ENCODE peak calls at places on chromosome 19, in six cellular contexts. R is WERI-Rb-1, N is heart left ventricle, F is A549, B is Peyer's patch, T is neural progenitor cell. P is an unnamed sample.

GRCh38 chr19:53977991-53978731 is 13.3 kb upstream of the CACNG6 start:
- DNase-seq in R (peak), N (peak), F (peak), B (peak), T (peak), P (no peak)

GRCh38 chr19:3985643-3986259 is 488 bp upstream of the EEF2 start:
- DNase-seq in R (no peak), N (no peak), F (no peak), B (no peak), T (no peak), P (no peak)

GRCh38 chr19:35764432-35765315 is 6.7 kb downstream of the PROSER3 start:
- DNase-seq in R (no peak), N (peak), F (no peak), B (no peak), T (no peak), P (no peak)

GRCh38 chr19:45547965-45548609 is 36.5 kb downstream of the OPA3 start:
- DNase-seq in R (no peak), N (peak), F (peak), B (peak), T (no peak), P (peak)

GRCh38 chr19:35767288-35768081 is 7.9 kb upstream of the ARHGAP33 start:
- DNase-seq in R (no peak), N (peak), F (no peak), B (no peak), T (peak), P (no peak)

GRCh38 chr19:5130371-5131030 is 161.6 kb downstream of the KDM4B start:
- DNase-seq in R (peak), N (no peak), F (no peak), B (peak), T (no peak), P (no peak)

GRCh38 chr19:41264581-41265375 is 606 bp downstream of the HNRNPUL1 start:
- DNase-seq in R (peak), N (peak), F (peak), B (peak), T (peak), P (peak)

GRCh38 chr19:42272535-42272897 is 3.5 kb downstream of the CIC start:
- DNase-seq in R (no peak), N (no peak), F (no peak), B (no peak), T (no peak), P (no peak)

GRCh38 chr19:42386974-42387707 is 3.0 kb downstream of the CNFN start:
- DNase-seq in R (peak), N (peak), F (peak), B (peak), T (peak), P (peak)

GRCh38 chr19:8252922-8253589 is 43.9 kb downstream of the CERS4 start:
- DNase-seq in R (peak), N (peak), F (peak), B (peak), T (peak), P (peak)

GRCh38 chr19:32230441-32230840 is 115.0 kb upstream of the ZNF507 start:
- DNase-seq in R (no peak), N (no peak), F (no peak), B (no peak), T (no peak), P (no peak)

GRCh38 chr19:41441321-41441945 is 1.5 kb upstream of the ERICH4 start:
- DNase-seq in R (no peak), N (no peak), F (no peak), B (peak), T (no peak), P (no peak)

GRCh38 chr19:53157601-53158000 is 1.3 kb downstream of the ZNF347 start:
- DNase-seq in R (peak), N (peak), F (no peak), B (no peak), T (peak), P (no peak)

GRCh38 chr19:42442833-42443232 is at the start of gene CXCL17:
- DNase-seq in R (no peak), N (no peak), F (no peak), B (no peak), T (no peak), P (no peak)

GRCh38 chr19:1266818-1267440 is 2.2 kb upstream of the CIRBP start:
- DNase-seq in R (peak), N (peak), F (peak), B (peak), T (peak), P (peak)
- H3K27ac ChIP-seq in R (peak), N (peak), F (peak), B (peak), T (no peak), P (peak)

GRCh38 chr19:2047076-2047448 is 4.0 kb downstream of the MKNK2 start:
- DNase-seq in R (no peak), N (no peak), F (no peak), B (no peak), T (no peak), P (no peak)

GRCh38 chr19:2045501-2046045 is 5.5 kb downstream of the MKNK2 start:
- DNase-seq in R (no peak), N (no peak), F (no peak), B (no peak), T (no peak), P (no peak)

GRCh38 chr19:2047449-2048103 is 3.5 kb downstream of the MKNK2 start:
- DNase-seq in R (no peak), N (peak), F (peak), B (peak), T (peak), P (peak)

GRCh38 chr19:2044709-2045500 is 6.1 kb downstream of the MKNK2 start:
- DNase-seq in R (no peak), N (no peak), F (no peak), B (no peak), T (no peak), P (no peak)

GRCh38 chr19:2046046-2046907 is 4.8 kb downstream of the MKNK2 start:
- DNase-seq in R (no peak), N (no peak), F (no peak), B (no peak), T (peak), P (no peak)
- H3K27ac ChIP-seq in R (no peak), N (peak), F (peak), B (no peak), T (no peak), P (no peak)

GRCh38 chr19:23718802-23719201 is 31.8 kb upstream of the ZNF675 start:
- DNase-seq in R (peak), N (no peak), F (no peak), B (no peak), T (peak), P (no peak)
- H3K27ac ChIP-seq in R (peak), N (no peak), F (no peak), B (no peak), T (no peak), P (no peak)

GRCh38 chr19:18098891-18099622 is 1.5 kb downstream of the MAST3 start:
- DNase-seq in R (no peak), N (no peak), F (no peak), B (peak), T (peak), P (no peak)
- H3K27ac ChIP-seq in R (no peak), N (no peak), F (no peak), B (peak), T (no peak), P (no peak)

DNA sequence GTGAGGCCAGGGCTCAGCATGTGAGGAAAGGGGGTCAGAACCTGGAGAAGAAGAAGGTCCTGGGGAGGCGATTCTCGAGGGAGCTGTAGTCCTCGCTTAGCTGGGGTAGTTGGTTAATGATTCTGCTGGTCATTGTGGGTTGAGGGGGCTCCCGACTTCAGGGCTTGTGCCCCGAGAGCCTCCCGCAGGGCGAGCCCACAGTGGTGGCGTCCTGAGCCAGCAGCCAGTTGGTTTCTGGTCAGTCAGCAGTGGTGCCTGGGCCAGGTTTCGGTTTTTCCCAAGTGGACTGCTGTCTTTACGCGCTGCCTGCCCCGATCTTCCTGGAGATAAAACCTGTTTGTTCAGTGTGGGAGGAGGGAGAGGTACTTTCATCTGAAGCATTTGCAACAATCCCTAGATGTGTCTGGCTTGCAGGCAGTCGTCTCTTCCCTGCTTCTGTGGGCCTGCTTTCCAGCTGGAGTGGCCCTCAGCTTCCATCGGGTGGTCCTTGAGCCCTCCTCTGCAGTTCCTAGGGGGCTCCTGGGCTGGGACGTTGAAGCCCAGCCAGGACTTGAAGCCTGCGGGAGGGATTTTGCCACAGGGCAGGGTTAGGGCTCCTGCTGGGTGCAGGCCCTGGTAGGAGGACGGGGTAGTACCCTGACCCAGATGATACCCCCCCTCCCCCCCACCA is 3.2 kb downstream of the PTBP1 start:
- DNase-seq in R (no peak), N (no peak), F (no peak), B (no peak), T (no peak), P (peak)
- H3K27ac ChIP-seq in R (no peak), N (peak), F (peak), B (peak), T (no peak), P (peak)

GRCh38 chr19:10835089-10835753 is 791 bp downstream of the TMED1 start:
- DNase-seq in R (no peak), N (peak), F (peak), B (peak), T (no peak), P (no peak)

GRCh38 chr19:10835754-10836477 is at the start of gene TMED1:
- DNase-seq in R (peak), N (peak), F (peak), B (peak), T (peak), P (peak)

GRCh38 chr19:10839071-10840050 is 3.3 kb upstream of the TMED1 start:
- DNase-seq in R (no peak), N (no peak), F (no peak), B (no peak), T (no peak), P (no peak)

GRCh38 chr19:10838377-10838776 is 2.4 kb upstream of the TMED1 start:
- DNase-seq in R (no peak), N (no peak), F (no peak), B (no peak), T (no peak), P (no peak)

GRCh38 chr19:10836478-10837325 is 690 bp upstream of the TMED1 start:
- DNase-seq in R (peak), N (peak), F (peak), B (peak), T (no peak), P (peak)
- H3K27ac ChIP-seq in R (peak), N (peak), F (peak), B (peak), T (peak), P (peak)

DNA sequence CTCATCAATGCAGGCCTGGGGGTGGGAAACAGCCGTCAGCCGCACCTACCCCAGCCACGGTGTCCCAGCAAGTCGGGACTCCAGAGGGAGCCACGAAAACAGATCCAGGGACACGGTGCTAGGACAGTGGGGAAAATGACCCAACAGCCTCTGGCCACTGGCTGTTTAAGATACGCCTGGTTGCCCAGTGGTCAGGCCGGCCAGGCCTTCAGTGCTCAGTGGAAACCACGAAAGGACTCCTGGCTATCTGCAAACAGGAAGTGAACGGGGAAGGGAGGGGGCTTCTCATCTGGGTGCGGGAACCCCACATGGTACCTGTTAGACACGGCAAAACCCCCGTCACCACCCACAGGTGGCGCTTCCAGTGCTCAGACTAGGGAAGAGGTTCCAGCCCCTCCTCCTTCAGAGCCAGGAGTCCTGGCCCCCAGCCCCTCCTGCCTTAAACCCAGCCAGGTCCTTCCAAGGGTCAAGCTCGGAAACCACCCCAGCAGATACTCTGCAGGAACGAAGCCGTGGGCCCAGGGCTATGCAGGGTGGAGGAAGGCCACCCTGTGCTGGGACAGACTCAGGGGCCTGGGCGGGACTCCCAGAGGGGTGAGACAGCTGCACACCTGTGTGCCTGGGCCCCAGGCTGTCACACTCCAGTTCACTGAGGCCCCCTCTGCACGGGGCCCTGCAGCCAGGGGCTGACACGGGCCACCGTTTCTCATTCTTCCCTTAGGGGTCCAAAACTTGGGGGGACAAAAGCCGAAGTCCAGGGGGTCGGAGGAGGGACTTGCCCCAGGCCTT is 4.5 kb downstream of the PPP1R12C start:
- DNase-seq in R (no peak), N (peak), F (no peak), B (no peak), T (no peak), P (no peak)
- H3K27ac ChIP-seq in R (peak), N (peak), F (no peak), B (peak), T (no peak), P (peak)

GRCh38 chr19:13101590-13102415 is 855 bp downstream of the LYL1 start:
- DNase-seq in R (no peak), N (no peak), F (no peak), B (no peak), T (no peak), P (no peak)
- H3K27ac ChIP-seq in R (no peak), N (peak), F (peak), B (peak), T (no peak), P (peak)